ENCODE peak calls at places on chromosomes 4 and X, in four cellular contexts. One of them, this sample, is unnamed.

GRCh38 chr4:82898322-82899243 is 2.0 kb upstream of the THAP9 start:
- DNase-seq in IMR-90: peak; percentile 91
- DNase-seq in H9: no peak
- DNase-seq in H1: no peak
- DNase-seq in this sample: peak; percentile 36

GRCh38 chr4:183987987-183988392 is 82.9 kb downstream of the STOX2 start:
- DNase-seq in IMR-90: peak; percentile 95
- DNase-seq in H9: peak; percentile 69
- DNase-seq in H1: no peak
- DNase-seq in this sample: peak; percentile 97

GRCh38 chrX:115259238-115259875 is 25.5 kb upstream of the LRCH2 start:
- DNase-seq in IMR-90: no peak
- DNase-seq in H9: no peak
- DNase-seq in H1: no peak
- DNase-seq in this sample: peak; percentile 26

GRCh38 chrX:47361538-47362511 is 8.6 kb upstream of the ZNF157 start:
- DNase-seq in IMR-90: peak; percentile 95
- DNase-seq in H9: peak; percentile 96
- DNase-seq in H1: peak; percentile 62
- DNase-seq in this sample: peak; percentile 98

GRCh38 chr4:94758700-94759399 is 1.1 kb downstream of the BMPR1B start:
- DNase-seq in IMR-90: no peak
- DNase-seq in H9: peak; percentile 52
- DNase-seq in H1: no peak
- DNase-seq in this sample: peak; percentile 64

GRCh38 chr4:43816107-43816506 is 632.5 kb downstream of the KCTD8 start:
- DNase-seq in IMR-90: no peak
- DNase-seq in H9: no peak
- DNase-seq in H1: no peak
- DNase-seq in this sample: no peak

GRCh38 chr4:26130173-26130572 is 190.6 kb upstream of the RBPJ start:
- DNase-seq in IMR-90: no peak
- DNase-seq in H9: no peak
- DNase-seq in H1: no peak
- DNase-seq in this sample: no peak

GRCh38 chrX:71623714-71624113 is 5.4 kb upstream of the CXCR3 start:
- DNase-seq in IMR-90: no peak
- DNase-seq in H9: no peak
- DNase-seq in H1: no peak
- DNase-seq in this sample: no peak

GRCh38 chr4:175325230-175325629 is 407.1 kb downstream of the ADAM29 start:
- DNase-seq in IMR-90: peak; percentile 8
- DNase-seq in H9: no peak
- DNase-seq in H1: no peak
- DNase-seq in this sample: no peak

GRCh38 chr4:41143721-41144379 is 70.5 kb downstream of the APBB2 start:
- DNase-seq in IMR-90: no peak
- DNase-seq in H9: no peak
- DNase-seq in H1: no peak
- DNase-seq in this sample: no peak

GRCh38 chr4:145871209-145871608 is 67.4 kb downstream of the ZNF827 start:
- DNase-seq in IMR-90: no peak
- DNase-seq in H9: no peak
- DNase-seq in H1: no peak
- DNase-seq in this sample: no peak

GRCh38 chr4:25361253-25361652 is 15.8 kb upstream of the ANAPC4 start:
- DNase-seq in IMR-90: no peak
- DNase-seq in H9: no peak
- DNase-seq in H1: no peak
- DNase-seq in this sample: peak; percentile 25

GRCh38 chrX:49263631-49264030 is 879 bp downstream of the FOXP3 start:
- DNase-seq in IMR-90: no peak
- DNase-seq in H9: no peak
- DNase-seq in H1: no peak
- DNase-seq in this sample: no peak

GRCh38 chr4:21848001-21848400 is 100.6 kb downstream of the KCNIP4 start:
- DNase-seq in IMR-90: no peak
- DNase-seq in H9: no peak
- DNase-seq in H1: no peak
- DNase-seq in this sample: no peak

GRCh38 chr4:47462799-47463234 is 685 bp downstream of the COMMD8 start:
- DNase-seq in IMR-90: peak; percentile 3
- DNase-seq in H9: no peak
- DNase-seq in H1: no peak
- DNase-seq in this sample: no peak

GRCh38 chr4:172652369-172652768 is 516.2 kb upstream of the GALNT7 start:
- DNase-seq in IMR-90: no peak
- DNase-seq in H9: no peak
- DNase-seq in H1: no peak
- DNase-seq in this sample: no peak

GRCh38 chr4:150206981-150207380 is 128.7 kb downstream of the DCLK2 start:
- DNase-seq in IMR-90: no peak
- DNase-seq in H9: no peak
- DNase-seq in H1: no peak
- DNase-seq in this sample: no peak

GRCh38 chr4:76982638-76983579 is 33.4 kb downstream of the SEPTIN11 start:
- DNase-seq in IMR-90: peak; percentile 54
- DNase-seq in H9: no peak
- DNase-seq in H1: no peak
- DNase-seq in this sample: no peak

GRCh38 chr4:166400270-166400894 is 527.3 kb downstream of the TLL1 start:
- DNase-seq in IMR-90: no peak
- DNase-seq in H9: no peak
- DNase-seq in H1: no peak
- DNase-seq in this sample: no peak

GRCh38 chrX:131841496-131842410 is 181.3 kb upstream of the STK26 start:
- DNase-seq in IMR-90: peak; percentile 38
- DNase-seq in H9: peak; percentile 68
- DNase-seq in H1: peak; percentile 49
- DNase-seq in this sample: peak; percentile 77

GRCh38 chrX:130057209-130057608 is 53.1 kb downstream of the ELF4 start:
- DNase-seq in IMR-90: no peak
- DNase-seq in H9: no peak
- DNase-seq in H1: peak; percentile 45
- DNase-seq in this sample: peak; percentile 25

GRCh38 chr4:166195101-166195500 is 322.1 kb downstream of the TLL1 start:
- DNase-seq in IMR-90: no peak
- DNase-seq in H9: no peak
- DNase-seq in H1: no peak
- DNase-seq in this sample: no peak

GRCh38 chrX:71493111-71493613 is 39.7 kb upstream of the OGT start:
- DNase-seq in IMR-90: no peak
- DNase-seq in H9: no peak
- DNase-seq in H1: no peak
- DNase-seq in this sample: no peak

GRCh38 chr4:107922486-107923473 is 8.6 kb upstream of the CYP2U1 start:
- DNase-seq in IMR-90: no peak
- DNase-seq in H9: no peak
- DNase-seq in H1: no peak
- DNase-seq in this sample: no peak

GRCh38 chr4:97670703-97671269 is 472.5 kb downstream of the STPG2 start:
- DNase-seq in IMR-90: no peak
- DNase-seq in H9: no peak
- DNase-seq in H1: no peak
- DNase-seq in this sample: no peak

GRCh38 chr4:13821522-13821921 is 194.0 kb upstream of the BOD1L1 start:
- DNase-seq in IMR-90: no peak
- DNase-seq in H9: peak; percentile 65
- DNase-seq in H1: peak; percentile 48
- DNase-seq in this sample: peak; percentile 74

GRCh38 chrX:64580035-64580434 is 184.8 kb upstream of the MTMR8 start:
- DNase-seq in IMR-90: no peak
- DNase-seq in H9: peak; percentile 46
- DNase-seq in H1: peak; percentile 38
- DNase-seq in this sample: peak; percentile 57

GRCh38 chr4:153242848-153243324 is 38.6 kb downstream of the TRIM2 start:
- DNase-seq in IMR-90: no peak
- DNase-seq in H9: no peak
- DNase-seq in H1: no peak
- DNase-seq in this sample: no peak

GRCh38 chr4:14345356-14345775 is 656.9 kb upstream of the CPEB2 start:
- DNase-seq in IMR-90: peak; percentile 66
- DNase-seq in H9: no peak
- DNase-seq in H1: no peak
- DNase-seq in this sample: no peak

GRCh38 chrX:39133971-39134370 is 332.7 kb downstream of the MID1IP1 start:
- DNase-seq in IMR-90: no peak
- DNase-seq in H9: peak; percentile 66
- DNase-seq in H1: peak; percentile 54
- DNase-seq in this sample: peak; percentile 36

GRCh38 chrX:18272222-18272621 is 51.5 kb upstream of the BEND2 start:
- DNase-seq in IMR-90: no peak
- DNase-seq in H9: no peak
- DNase-seq in H1: no peak
- DNase-seq in this sample: no peak

GRCh38 chr4:2267320-2267811 is 5.5 kb upstream of the MXD4 start:
- DNase-seq in IMR-90: no peak
- DNase-seq in H9: no peak
- DNase-seq in H1: no peak
- DNase-seq in this sample: no peak
- H3K18ac ChIP-seq in IMR-90: no peak overlapping the region
- H3K18ac ChIP-seq in H9: no peak overlapping the region
- H3K18ac ChIP-seq in H1: no peak overlapping the region
- H3K18ac ChIP-seq in this sample: no peak overlapping the region

DNA sequence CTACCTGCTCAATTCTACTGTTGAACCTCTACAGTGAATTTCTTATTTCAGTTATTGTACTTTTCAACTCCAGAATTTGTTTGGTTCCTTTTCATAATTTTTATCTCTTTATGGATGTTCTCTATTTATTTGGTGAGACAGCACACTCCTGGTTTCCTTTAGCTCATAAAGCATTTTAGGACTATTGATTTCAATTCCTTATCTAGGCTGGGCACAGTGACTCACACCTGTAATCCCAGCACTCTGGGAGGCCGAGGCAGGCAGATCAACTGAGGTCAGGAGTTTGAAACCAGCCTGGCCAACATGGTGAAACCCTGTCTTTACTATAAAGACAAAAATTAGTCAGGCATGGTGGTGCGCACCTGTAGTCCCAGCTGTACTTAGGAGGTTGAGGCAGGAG is 57.7 kb downstream of the THOC2 start:
- DNase-seq in IMR-90: no peak
- DNase-seq in H9: no peak
- DNase-seq in H1: no peak
- DNase-seq in this sample: no peak
- H3K56ac ChIP-seq in IMR-90: no peak overlapping the region
- H3K56ac ChIP-seq in H9: no peak overlapping the region
- H3K56ac ChIP-seq in H1: no peak overlapping the region
- H3K56ac ChIP-seq in this sample: no peak overlapping the region

DNA sequence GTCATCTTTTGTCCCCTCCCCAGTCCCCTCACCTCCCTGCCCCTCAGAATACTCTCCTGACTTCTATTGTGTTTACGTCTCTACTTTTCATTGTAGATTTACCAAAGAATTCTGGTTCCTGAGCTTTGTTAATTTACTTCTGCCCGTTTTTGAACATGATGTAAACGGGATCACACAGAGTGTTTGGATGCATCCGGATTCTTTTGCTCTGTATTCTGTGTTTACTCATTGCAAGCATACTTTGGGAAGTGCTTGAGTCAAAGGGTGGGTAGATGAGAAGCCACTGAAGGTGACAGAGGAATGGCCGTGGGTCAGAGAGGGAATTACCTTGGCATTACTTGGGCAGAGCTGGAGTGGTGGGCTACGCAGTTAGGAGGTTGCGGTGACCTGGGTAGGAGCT is 18.0 kb downstream of the CLCN4 start:
- DNase-seq in IMR-90: peak; percentile 38
- DNase-seq in H9: no peak
- DNase-seq in H1: no peak
- DNase-seq in this sample: no peak
- H3K18ac ChIP-seq in IMR-90: peak overlapping the region; percentile 14
- H3K18ac ChIP-seq in H9: no peak overlapping the region
- H3K18ac ChIP-seq in H1: no peak overlapping the region
- H3K18ac ChIP-seq in this sample: no peak overlapping the region

GRCh38 chr4:157898836-157899605 is 273.8 kb downstream of the GASK1B start:
- DNase-seq in IMR-90: no peak
- DNase-seq in H9: no peak
- DNase-seq in H1: no peak
- DNase-seq in this sample: no peak
- H3K56ac ChIP-seq in IMR-90: no peak overlapping the region
- H3K56ac ChIP-seq in H9: no peak overlapping the region
- H3K56ac ChIP-seq in H1: no peak overlapping the region
- H3K56ac ChIP-seq in this sample: no peak overlapping the region

DNA sequence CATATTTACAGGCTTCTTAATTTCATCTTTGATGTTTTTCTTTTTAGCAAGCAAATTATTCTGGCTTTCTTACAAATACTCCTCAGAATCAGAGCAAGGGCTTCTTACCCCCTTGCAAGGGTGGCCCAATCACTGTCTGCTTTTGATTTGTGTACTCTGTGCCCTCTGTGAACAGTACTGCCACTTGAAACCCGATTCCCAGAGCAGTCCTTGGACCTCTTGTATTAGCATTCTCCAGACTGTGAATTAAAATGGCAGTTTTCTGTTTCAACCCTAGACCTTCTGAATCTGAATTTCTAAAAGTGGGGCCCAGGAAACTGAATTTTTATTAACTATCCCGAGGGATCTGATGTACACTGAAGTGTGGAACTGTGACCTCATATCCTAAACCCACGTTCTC is 14.8 kb upstream of the FAM9C start:
- DNase-seq in IMR-90: no peak
- DNase-seq in H9: no peak
- DNase-seq in H1: no peak
- DNase-seq in this sample: no peak
- H3K18ac ChIP-seq in IMR-90: no peak overlapping the region
- H3K18ac ChIP-seq in H9: no peak overlapping the region
- H3K18ac ChIP-seq in H1: no peak overlapping the region
- H3K18ac ChIP-seq in this sample: no peak overlapping the region

This sample was measured in mesendoderm.